ENCODE peak calls at places on chromosomes 7 and 10, in nine cellular contexts. L, Y, E, S, N, P, O, Q and W are unnamed samples.

GRCh38 chr7:104553074-104553473 is 224.7 kb downstream of the LHFPL3 start:
- DNase-seq in Q (no peak), S (no peak), N (no peak), P (no peak), O (no peak), Y (no peak), E (no peak), L (no peak), W (no peak)

GRCh38 chr10:90125406-90125805 is 424.0 kb downstream of the KIF20B start:
- DNase-seq in N (peak), P (no peak), E (no peak), L (no peak), O (no peak), S (no peak), Q (no peak), Y (no peak), W (no peak)

GRCh38 chr10:34850558-34850957 is 35.5 kb upstream of the PARD3 start:
- DNase-seq in L (no peak), E (no peak), S (no peak), P (no peak), N (no peak), Y (no peak), O (no peak), Q (no peak), W (no peak)

GRCh38 chr10:13270877-13271551 is 28.9 kb downstream of the PHYH start:
- DNase-seq in S (no peak), E (no peak), O (no peak), Q (peak), P (no peak), L (no peak), Y (peak), N (no peak), W (no peak)

GRCh38 chr7:6655636-6656385 is 18.7 kb downstream of the ZNF316 start:
- DNase-seq in Q (no peak), S (no peak), E (no peak), L (no peak), P (no peak), O (no peak), Y (peak), N (no peak), W (no peak)

GRCh38 chr10:33152146-33152545 is 182.3 kb downstream of the NRP1 start:
- DNase-seq in P (no peak), O (no peak), N (no peak), S (no peak), Y (no peak), L (no peak), E (no peak), Q (no peak), W (no peak)

GRCh38 chr10:47361293-47361692 is 13.1 kb downstream of the RBP3 start:
- DNase-seq in P (peak), Q (peak), L (no peak), E (no peak), N (peak), Y (peak), S (no peak), O (no peak), W (no peak)

GRCh38 chr10:129328531-129328930 is 138.5 kb upstream of the MGMT start:
- DNase-seq in Y (no peak), E (no peak), N (no peak), S (no peak), L (no peak), O (no peak), Q (peak), P (no peak), W (no peak)

GRCh38 chr7:157501576-157501975 is 164.8 kb downstream of the DNAJB6 start:
- DNase-seq in P (no peak), E (no peak), S (no peak), L (no peak), N (no peak), Q (no peak), Y (peak), O (no peak), W (no peak)

GRCh38 chr7:50497968-50498367 is 47.8 kb upstream of the FIGNL1 start:
- DNase-seq in P (no peak), O (no peak), Y (no peak), E (no peak), L (no peak), N (no peak), Q (no peak), S (no peak), W (no peak)

GRCh38 chr10:75397571-75397921 is 4.0 kb downstream of the ZNF503 start:
- DNase-seq in P (peak), Q (no peak), L (no peak), N (no peak), O (no peak), E (no peak), Y (no peak), S (no peak), W (peak)

GRCh38 chr7:70458195-70458695 is 673.7 kb upstream of the GALNT17 start:
- DNase-seq in Y (no peak), E (no peak), P (no peak), O (no peak), L (no peak), N (no peak), S (no peak), Q (no peak), W (no peak)

GRCh38 chr7:4158406-4158805 is 523.7 kb upstream of the FOXK1 start:
- DNase-seq in N (no peak), E (no peak), Y (no peak), S (no peak), O (no peak), Q (no peak), L (no peak), P (no peak), W (no peak)